ENCODE peak calls at places on chromosomes 12 and 14, in ten cellular contexts. O is epithelial cell of esophagus; I is kidney tubule cell; H is activated CD4-positive, alpha-beta T cell treated with anti-CD3 and anti-CD28 coated beads, Interleukin-2, amount 50 U/mL, for 4 hours; F is GM03348; A is foreskin fibroblast; B is uterus; W is hippocampal formation; Y is NCI-H2081; E is stimulated activated CD4-positive, alpha-beta T cell treated with anti-CD3 and anti-CD28 coated beads, TNF-alpha, amount 100 ng/mL, for 1 hour. P is an unnamed sample.
A peak's percentile ranks its signal among the peaks of the same experiment; 100 is the strongest.

GRCh38 chr12:131093971-131094830 is 140.5 kb downstream of the ADGRD1 start:
- DNase-seq in H (no peak), E (no peak), F (no peak), I (no peak), B (peak; percentile 13), Y (no peak), A (no peak), O (no peak), W (no peak), P (no peak)

GRCh38 chr12:113366827-113367226 is 8.4 kb downstream of the PLBD2 start:
- DNase-seq in E (no peak), Y (no peak), I (no peak), A (no peak), W (no peak), O (no peak), H (no peak), B (no peak), F (no peak), P (no peak)

GRCh38 chr14:99807413-99808132 is 14.4 kb downstream of the EML1 start:
- DNase-seq in H (no peak), O (no peak), B (no peak), Y (no peak), E (no peak), I (peak; percentile 39), A (no peak), F (peak; percentile 44), W (no peak), P (no peak)

GRCh38 chr12:32362892-32363291 is 36.5 kb upstream of the FGD4 start:
- DNase-seq in E (no peak), F (no peak), H (no peak), O (no peak), Y (no peak), A (no peak), I (no peak), W (no peak), B (no peak), P (no peak)

GRCh38 chr12:17992002-17992656 is 97.9 kb downstream of the RERGL start:
- DNase-seq in B (no peak), A (peak; percentile 7), E (no peak), W (peak; percentile 40), F (peak; percentile 52), Y (peak; percentile 56), I (peak; percentile 41), H (no peak), O (peak; percentile 53), P (no peak)

GRCh38 chr12:112524676-112525425 is 106.1 kb downstream of the PTPN11 start:
- DNase-seq in I (peak; percentile 67), F (no peak), W (no peak), Y (no peak), H (no peak), B (no peak), A (no peak), E (no peak), O (peak; percentile 67), P (no peak)

GRCh38 chr12:4579305-4580097 is 17.5 kb downstream of the DYRK4 start:
- DNase-seq in B (no peak), O (peak; percentile 29), W (no peak), Y (no peak), A (peak; percentile 14), F (no peak), H (no peak), E (no peak), I (peak; percentile 51), P (no peak)

GRCh38 chr12:15797818-15798217 is 8.6 kb upstream of the EPS8 start:
- DNase-seq in W (no peak), F (no peak), B (no peak), O (no peak), I (peak; percentile 47), H (no peak), A (no peak), E (no peak), Y (no peak), P (no peak)

GRCh38 chr12:108367436-108367835 is 28.3 kb upstream of the CMKLR1 start:
- DNase-seq in F (peak; percentile 38), I (no peak), H (no peak), O (no peak), Y (no peak), W (no peak), B (no peak), A (peak; percentile 12), E (no peak), P (no peak)

GRCh38 chr14:74203546-74203945 is 35.7 kb upstream of the VSX2 start:
- DNase-seq in B (no peak), A (no peak), Y (no peak), W (peak; percentile 57), H (no peak), E (no peak), I (no peak), F (no peak), O (no peak), P (no peak)

GRCh38 chr14:49946320-49947141 is 53.6 kb downstream of the ARF6 start:
- DNase-seq in F (peak; percentile 73), I (peak; percentile 49), H (peak; percentile 33), A (peak; percentile 75), W (peak; percentile 59), E (no peak), O (peak; percentile 81), B (no peak), Y (peak; percentile 21), P (no peak)

GRCh38 chr14:101733211-101733610 is 28.3 kb upstream of the PPP2R5C start:
- DNase-seq in O (peak; percentile 77), W (no peak), F (no peak), H (no peak), A (peak; percentile 56), E (no peak), Y (no peak), B (no peak), I (peak; percentile 67), P (no peak)

GRCh38 chr12:132622437-132623071 is 4.0 kb downstream of the P2RX2 start:
- DNase-seq in O (peak; percentile 44), A (peak; percentile 70), Y (no peak), B (peak; percentile 74), I (peak; percentile 36), W (peak; percentile 9), H (no peak), F (peak; percentile 85), E (no peak), P (no peak)

GRCh38 chr12:58647495-58647894 is 272.8 kb downstream of the LRIG3 start:
- DNase-seq in E (no peak), W (no peak), A (no peak), F (no peak), I (no peak), H (no peak), B (no peak), Y (no peak), O (peak; percentile 4), P (no peak)

GRCh38 chr12:12676605-12677004 is 19.4 kb downstream of the GPR19 start:
- DNase-seq in F (no peak), I (no peak), A (no peak), O (no peak), E (no peak), W (no peak), Y (no peak), B (no peak), H (no peak), P (no peak)

GRCh38 chr12:62817556-62818271 is 117.2 kb downstream of the PPM1H start:
- DNase-seq in A (no peak), F (peak; percentile 10), H (no peak), O (peak; percentile 10), Y (no peak), E (no peak), B (no peak), I (no peak), W (peak; percentile 78), P (no peak)

P was measured in activated CD8-positive, alpha-beta memory T cell treated with anti-CD3 and anti-CD28 coated beads for 1 hour.